ENCODE peak calls at places on chromosomes 16 and 17, in seven cellular contexts. L, F, I, D, B, Y and W are unnamed samples.

GRCh38 chr16:67673712-67674580 is 7.3 kb downstream of the C16orf86 start:
- DNase-seq in F (peak; percentile 27), B (no peak), Y (no peak), L (no peak), D (no peak), I (no peak), W (no peak)

GRCh38 chr16:56547120-56547948 is 17.5 kb upstream of the MT4 start:
- DNase-seq in I (no peak), L (no peak), Y (peak; percentile 84), F (peak; percentile 75), D (peak; percentile 90), B (peak; percentile 54), W (peak; percentile 92)

GRCh38 chr17:39636927-39637736 is at the start of gene STARD3:
- DNase-seq in B (peak; percentile 93), I (peak; percentile 92), L (peak; percentile 91), D (peak; percentile 96), F (peak; percentile 75), Y (peak; percentile 90), W (peak; percentile 79)

GRCh38 chr16:86809458-86809955 is 231.2 kb downstream of the FOXL1 start:
- DNase-seq in Y (peak; percentile 89), L (no peak), I (peak; percentile 51), B (no peak), D (no peak), F (peak; percentile 87), W (no peak)

GRCh38 chr17:53607475-53607874 is 215.3 kb upstream of the KIF2B start:
- DNase-seq in L (no peak), F (no peak), Y (no peak), D (peak; percentile 6), B (no peak), I (no peak), W (peak; percentile 52)

GRCh38 chr17:80103686-80104085 is 2.3 kb downstream of the GAA start:
- DNase-seq in D (no peak), I (no peak), Y (no peak), L (no peak), F (no peak), B (no peak), W (no peak)

GRCh38 chr17:39664581-39665561 is at the start of gene TCAP:
- DNase-seq in Y (no peak), D (no peak), F (no peak), L (no peak), I (no peak), B (no peak), W (no peak)

GRCh38 chr17:44112284-44113280 is 10.9 kb downstream of the HDAC5 start:
- DNase-seq in B (no peak), Y (peak; percentile 45), F (no peak), I (no peak), D (no peak), L (no peak), W (no peak)

GRCh38 chr17:58334661-58335060 is 6.1 kb upstream of the TSPOAP1 start:
- DNase-seq in L (no peak), F (no peak), D (no peak), Y (no peak), I (no peak), B (no peak), W (no peak)

GRCh38 chr16:77402672-77403071 is 32.2 kb downstream of the ADAMTS18 start:
- DNase-seq in Y (no peak), B (no peak), I (no peak), F (no peak), L (no peak), D (no peak), W (no peak)

GRCh38 chr16:67697407-67697806 is 21.7 kb downstream of the GFOD2 start:
- DNase-seq in I (no peak), D (no peak), F (no peak), B (no peak), L (no peak), Y (peak; percentile 54), W (no peak)

GRCh38 chr17:49035470-49036269 is 38.5 kb downstream of the IGF2BP1 start:
- DNase-seq in L (peak; percentile 34), F (peak; percentile 54), I (peak; percentile 67), Y (peak; percentile 49), D (peak; percentile 85), B (peak; percentile 48), W (no peak)

GRCh38 chr17:10842658-10843057 is 4.8 kb upstream of the PIRT start:
- DNase-seq in L (no peak), B (no peak), F (no peak), I (no peak), D (no peak), Y (no peak), W (no peak)

GRCh38 chr16:30602595-30603277 is 7.5 kb downstream of the ZNF689 start:
- DNase-seq in B (no peak), L (no peak), D (no peak), I (no peak), F (peak; percentile 84), Y (peak; percentile 32), W (no peak)

GRCh38 chr16:56389554-56389953 is 35.8 kb downstream of the AMFR start:
- DNase-seq in D (no peak), L (no peak), F (peak; percentile 100), Y (peak; percentile 86), B (no peak), I (peak; percentile 74), W (no peak)

GRCh38 chr17:45768000-45768399 is 16.1 kb upstream of the CRHR1 start:
- DNase-seq in Y (peak; percentile 17), I (no peak), L (no peak), D (peak; percentile 67), F (no peak), B (no peak), W (no peak)

GRCh38 chr17:50123649-50124349 is 6.2 kb downstream of the SAMD14 start:
- DNase-seq in F (no peak), L (no peak), Y (no peak), B (no peak), D (peak; percentile 33), I (no peak), W (no peak)

GRCh38 chr17:29243792-29244191 is 2.9 kb upstream of the CRYBA1 start:
- DNase-seq in I (peak; percentile 83), Y (no peak), F (peak; percentile 49), D (peak; percentile 46), L (no peak), B (peak; percentile 65), W (no peak)

DNA sequence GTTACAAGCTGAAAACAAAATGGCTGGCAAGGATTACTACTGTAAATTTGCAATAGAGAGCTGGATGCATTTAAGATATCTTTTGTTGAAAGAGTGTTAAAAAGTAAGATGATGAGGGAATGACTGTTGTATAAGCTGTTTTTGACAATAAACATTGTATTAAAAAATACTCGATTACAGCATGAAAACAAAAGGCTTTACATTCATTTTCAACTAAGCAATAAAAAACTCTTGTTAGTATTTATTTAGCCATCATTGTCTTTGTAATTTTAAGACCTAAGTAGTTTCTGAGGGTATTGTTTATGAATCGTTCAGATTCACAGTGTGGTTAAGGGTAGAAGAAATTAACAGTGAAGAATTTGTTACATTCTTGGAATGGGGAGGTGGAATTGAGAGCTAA is 76.4 kb downstream of the TANC2 start:
- DNase-seq in F (no peak), I (no peak), Y (no peak), B (no peak), L (no peak), D (no peak), W (no peak)
- H3K4me3 ChIP-seq in F (no peak overlapping the region), I (no peak overlapping the region), Y (no peak overlapping the region), B (no peak overlapping the region), L (no peak overlapping the region), D (no peak overlapping the region), W (no peak overlapping the region)

DNA sequence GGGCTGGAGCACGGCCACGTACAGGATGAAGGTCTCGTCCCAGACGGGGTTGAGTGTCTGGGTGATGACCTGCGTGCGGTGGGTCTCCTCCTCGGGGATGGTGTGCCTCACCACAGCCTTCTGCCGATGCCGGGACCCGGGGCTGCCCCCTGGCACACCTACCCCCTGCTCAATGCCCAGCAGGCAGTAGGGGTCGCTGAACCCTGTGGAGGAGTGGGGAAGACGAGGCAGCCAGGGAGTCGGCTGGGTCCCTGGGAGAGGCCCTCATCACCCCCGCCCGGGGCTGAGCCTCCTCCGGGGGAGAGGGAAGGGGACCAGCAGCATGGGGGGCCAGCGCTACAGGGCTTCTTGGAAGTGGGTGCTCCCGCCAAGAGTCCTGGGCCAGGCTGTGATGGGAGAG is 1.8 kb downstream of the UNC13D start:
- DNase-seq in F (no peak), L (no peak), B (no peak), Y (no peak), D (no peak), I (no peak), W (no peak)
- H3K4me3 ChIP-seq in F (no peak overlapping the region), L (no peak overlapping the region), B (no peak overlapping the region), Y (no peak overlapping the region), D (no peak overlapping the region), I (no peak overlapping the region), W (no peak overlapping the region)

GRCh38 chr17:78231991-78232759 is 744 bp downstream of the TMEM235 start:
- DNase-seq in F (no peak), Y (peak; percentile 24), B (no peak), I (no peak), L (no peak), D (peak; percentile 78), W (no peak)
- H3K4me3 ChIP-seq in F (no peak overlapping the region), Y (no peak overlapping the region), B (no peak overlapping the region), I (peak overlapping the region; percentile 35), L (peak overlapping the region; percentile 19), D (peak overlapping the region; percentile 61), W (peak overlapping the region; percentile 36)

GRCh38 chr16:1959269-1960039 is at the start of gene NDUFB10:
- DNase-seq in L (peak; percentile 88), F (peak; percentile 91), I (peak; percentile 94), D (peak; percentile 96), B (peak; percentile 93), Y (peak; percentile 89), W (peak; percentile 89)

GRCh38 chr16:1964046-1964505 is 550 bp downstream of the RPS2 start:
- DNase-seq in I (peak; percentile 30), B (peak; percentile 51), D (peak; percentile 56), L (peak; percentile 35), F (no peak), Y (no peak), W (no peak)

GRCh38 chr16:1958715-1959268 is 546 bp upstream of the NDUFB10 start:
- DNase-seq in L (no peak), F (no peak), Y (no peak), D (no peak), B (no peak), I (no peak), W (no peak)

GRCh38 chr16:1961651-1962067 is 2.3 kb downstream of the NDUFB10 start:
- DNase-seq in D (no peak), F (no peak), B (peak; percentile 59), L (no peak), I (peak; percentile 51), Y (no peak), W (no peak)

DNA sequence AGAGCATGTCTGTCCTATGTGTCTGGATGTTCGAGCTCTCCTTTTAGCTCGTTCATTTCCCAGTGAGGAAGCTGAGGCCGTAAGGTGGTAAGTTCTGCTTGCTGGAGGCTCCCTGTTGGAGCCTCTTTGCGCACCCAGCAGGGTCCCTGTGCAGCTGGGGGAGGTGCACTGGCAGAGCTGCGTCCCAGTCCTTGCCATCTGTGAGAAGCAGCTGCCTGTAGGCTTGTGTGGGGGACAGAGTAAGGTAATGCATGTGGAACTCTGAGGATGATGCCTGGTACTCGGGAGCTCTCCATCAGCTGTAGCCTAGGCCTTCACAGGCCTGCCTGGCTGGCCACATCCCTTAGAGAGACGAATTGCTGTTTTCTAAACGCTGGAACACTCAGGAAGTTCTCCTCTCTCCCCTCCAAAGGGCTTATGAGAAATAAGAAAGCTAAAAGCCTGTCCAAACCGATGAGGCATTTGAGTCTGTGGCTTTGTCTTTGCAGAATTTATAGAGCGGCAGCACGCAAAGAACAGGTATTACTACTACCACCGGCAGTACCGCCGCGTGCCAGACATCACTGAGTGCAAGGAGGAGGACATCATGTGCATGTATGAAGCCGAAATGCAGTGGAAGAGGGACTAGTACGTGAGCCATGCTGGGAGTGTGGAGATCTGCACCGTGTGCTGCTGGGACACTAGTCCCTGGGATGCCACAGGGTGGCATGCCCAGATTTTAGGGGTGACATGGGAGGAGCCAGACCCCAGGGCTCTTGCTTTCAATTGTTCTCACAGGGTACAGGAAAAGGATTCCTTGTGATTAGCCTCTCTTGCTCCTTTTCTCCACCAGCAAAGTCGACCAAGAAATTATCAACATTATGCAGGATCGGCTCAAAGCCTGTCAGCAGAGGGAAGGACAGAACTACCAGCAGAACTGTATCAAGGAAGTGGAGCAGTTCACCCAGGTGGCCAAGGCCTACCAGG is 1.6 kb downstream of the NDUFB10 start:
- DNase-seq in D (peak; percentile 37), Y (peak; percentile 69), L (no peak), F (peak; percentile 65), I (peak; percentile 72), B (peak; percentile 69), W (peak; percentile 60)
- H3K4me3 ChIP-seq in D (peak overlapping the region; percentile 76), Y (peak overlapping the region; percentile 84), L (peak overlapping the region; percentile 79), F (peak overlapping the region; percentile 79), I (peak overlapping the region; percentile 88), B (peak overlapping the region; percentile 82), W (peak overlapping the region; percentile 99)